ENCODE peak calls at places on chromosomes 4 and X, in ten cellular contexts. Z, T, R, E, B, M, K, O, F and C are unnamed samples.
A peak's percentile ranks its signal among the peaks of the same experiment; 100 is the strongest.

GRCh38 chr4:116358633-116359222 is 726.6 kb downstream of the TRAM1L1 start:
- DNase-seq in B (peak; percentile 31), M (peak; percentile 62), O (no peak), Z (peak; percentile 17), K (no peak), T (no peak), F (no peak), E (no peak), R (peak; percentile 65), C (peak; percentile 71)

GRCh38 chr4:103443324-103443723 is 245.2 kb upstream of the CENPE start:
- DNase-seq in Z (no peak), R (no peak), T (no peak), F (no peak), K (no peak), O (no peak), E (no peak), M (no peak), B (no peak), C (peak; percentile 43)

GRCh38 chrX:55640854-55641253 is 17.7 kb downstream of the FOXR2 start:
- DNase-seq in B (no peak), K (no peak), O (no peak), Z (no peak), M (no peak), E (no peak), R (no peak), T (no peak), F (no peak), C (no peak)

GRCh38 chr4:186900232-186900900 is 176.7 kb upstream of the FAT1 start:
- DNase-seq in E (no peak), F (no peak), B (peak; percentile 88), K (no peak), M (no peak), O (no peak), T (no peak), R (no peak), Z (peak; percentile 45), C (peak; percentile 79)

GRCh38 chrX:42246814-42247213 is 323.5 kb upstream of the CASK start:
- DNase-seq in O (no peak), E (no peak), M (peak; percentile 66), K (no peak), Z (no peak), T (peak; percentile 31), R (no peak), F (no peak), B (no peak), C (no peak)

GRCh38 chrX:12824944-12825343 is 33.7 kb downstream of the PRPS2 start:
- DNase-seq in B (no peak), F (no peak), M (no peak), R (no peak), Z (no peak), T (no peak), E (no peak), O (no peak), K (no peak), C (peak; percentile 4)

GRCh38 chrX:108264376-108264775 is 172.8 kb downstream of the ATG4A start:
- DNase-seq in M (no peak), E (no peak), K (no peak), B (no peak), O (no peak), F (no peak), R (no peak), Z (no peak), T (no peak), C (peak; percentile 12)

GRCh38 chr4:89316931-89317366 is 9.3 kb upstream of the GPRIN3 start:
- DNase-seq in O (no peak), M (peak; percentile 40), K (no peak), R (no peak), T (no peak), F (no peak), E (peak; percentile 33), B (peak; percentile 65), Z (no peak), C (peak; percentile 41)

GRCh38 chrX:18252644-18253359 is 32.1 kb upstream of the BEND2 start:
- DNase-seq in R (no peak), E (no peak), B (no peak), F (no peak), T (no peak), K (no peak), O (no peak), M (no peak), Z (no peak), C (peak; percentile 12)

GRCh38 chrX:9677098-9677739 is 88.4 kb downstream of the GPR143 start:
- DNase-seq in K (no peak), O (no peak), R (no peak), T (no peak), M (no peak), E (no peak), Z (no peak), F (no peak), B (peak; percentile 44), C (peak; percentile 71)

GRCh38 chrX:34624416-34624815 is 32.7 kb downstream of the TMEM47 start:
- DNase-seq in K (no peak), Z (no peak), F (no peak), B (peak; percentile 37), R (no peak), M (no peak), T (no peak), E (no peak), O (no peak), C (no peak)

GRCh38 chrX:150848914-150849365 is 49.5 kb downstream of the CD99L2 start:
- DNase-seq in Z (peak; percentile 28), B (no peak), R (no peak), K (no peak), E (no peak), M (peak; percentile 75), O (no peak), T (no peak), F (no peak), C (no peak)

GRCh38 chr4:6423575-6423974 is 48.8 kb downstream of the PPP2R2C start:
- DNase-seq in M (no peak), K (no peak), Z (no peak), B (no peak), O (no peak), E (no peak), T (no peak), F (no peak), R (no peak), C (no peak)

DNA sequence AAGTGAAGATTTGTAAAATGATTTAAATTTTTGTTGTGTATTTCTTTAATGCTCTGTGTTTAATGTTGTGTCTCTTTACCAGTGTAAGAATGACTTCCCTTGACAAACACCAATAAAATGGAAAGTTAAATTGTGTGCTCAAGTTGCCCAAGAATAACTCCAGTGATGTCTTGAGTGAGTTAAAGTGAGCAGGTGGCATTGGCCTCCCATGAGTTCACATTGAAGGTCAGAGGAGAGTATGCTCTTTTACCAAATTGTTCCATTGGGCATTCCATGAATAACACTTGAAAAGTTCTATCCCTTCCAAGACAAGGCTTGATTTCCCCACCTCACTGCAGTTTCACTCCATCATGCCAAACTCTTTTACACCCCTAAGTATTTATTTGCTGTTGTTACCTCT is 4.5 kb downstream of the ANXA5 start:
- DNase-seq in K (no peak), E (no peak), F (no peak), M (no peak), B (no peak), T (no peak), Z (no peak), R (no peak), O (no peak), C (no peak)
- H3K4me3 ChIP-seq in K (no peak overlapping the region), E (no peak overlapping the region), F (no peak overlapping the region), M (no peak overlapping the region), B (peak overlapping the region; percentile 18), T (no peak overlapping the region), Z (no peak overlapping the region), R (no peak overlapping the region), O (no peak overlapping the region), C (no peak overlapping the region)

DNA sequence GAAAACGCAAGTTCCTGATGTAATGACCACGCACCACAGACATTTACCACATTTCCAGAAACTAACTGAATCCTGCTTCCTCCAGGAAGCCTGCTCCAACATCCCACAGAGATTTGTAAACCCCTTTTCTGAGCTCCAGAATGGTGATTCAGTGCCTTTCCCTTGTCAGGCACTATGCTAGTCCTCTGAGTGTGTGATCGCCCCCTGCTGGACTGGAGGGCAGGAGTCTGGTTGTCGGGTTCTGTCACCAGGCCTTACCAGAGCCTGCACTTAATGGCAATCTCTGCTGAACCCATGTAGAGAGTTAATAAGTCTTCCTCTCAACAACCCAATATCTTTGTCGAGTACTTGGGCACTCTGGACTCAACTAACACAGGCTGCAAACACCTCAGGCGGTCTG is 14.5 kb upstream of the KDM5C start:
- DNase-seq in B (no peak), F (no peak), O (no peak), K (no peak), E (no peak), R (no peak), Z (no peak), T (no peak), M (no peak), C (peak; percentile 40)
- TF ChIP-seq CTCF in B (no peak), F (no peak), O (no peak), K (no peak), E (no peak), R (no peak), Z (no peak), T (no peak), M (no peak), C (peak; percentile 45)

GRCh38 chr4:22477794-22478182 is 38.1 kb downstream of the ADGRA3 start:
- DNase-seq in F (no peak), B (no peak), M (no peak), R (no peak), T (no peak), K (no peak), O (no peak), E (no peak), Z (no peak), C (no peak)
- H3K4me3 ChIP-seq in F (no peak overlapping the region), B (no peak overlapping the region), M (no peak overlapping the region), R (no peak overlapping the region), T (no peak overlapping the region), K (no peak overlapping the region), O (no peak overlapping the region), E (no peak overlapping the region), Z (no peak overlapping the region), C (no peak overlapping the region)

GRCh38 chrX:65874765-65875164 is 165.1 kb downstream of the VSIG4 start:
- DNase-seq in B (no peak), K (no peak), E (no peak), R (no peak), O (no peak), M (peak; percentile 30), Z (no peak), F (no peak), T (no peak), C (no peak)
- TF ChIP-seq CTCF in B (no peak), K (no peak), E (no peak), R (no peak), O (no peak), M (no peak), Z (no peak), F (no peak), T (no peak), C (no peak)